ENCODE peak calls at places on chromosomes 4 and X, in seven cellular contexts. P, B, Y, O, V, Q and I are unnamed samples.

GRCh38 chrX:28120076-28120475 is 138.8 kb upstream of the DCAF8L1 start:
- DNase-seq in P (no peak), B (no peak), Y (no peak), O (no peak), V (no peak), Q (no peak), I (no peak)

GRCh38 chr4:86664959-86665358 is 70.8 kb downstream of the PTPN13 start:
- DNase-seq in P (no peak), B (no peak), Y (no peak), O (peak), V (no peak), Q (no peak), I (no peak)

GRCh38 chrX:154434394-154435168 is 2.4 kb upstream of the GDI1 start:
- DNase-seq in P (no peak), B (no peak), Y (no peak), O (no peak), V (no peak), Q (no peak), I (no peak)

GRCh38 chrX:45755719-45756118 is 555.0 kb upstream of the DIPK2B start:
- DNase-seq in P (no peak), B (no peak), Y (no peak), O (no peak), V (no peak), Q (no peak), I (no peak)

GRCh38 chr4:75345436-75345835 is 168.8 kb downstream of the RCHY1 start:
- DNase-seq in P (no peak), B (no peak), Y (no peak), O (no peak), V (no peak), Q (no peak), I (no peak)

GRCh38 chr4:108036252-108036651 is 46.6 kb downstream of the HADH start:
- DNase-seq in P (no peak), B (no peak), Y (peak), O (no peak), V (no peak), Q (peak), I (no peak)

GRCh38 chr4:159016527-159017137 is 86.2 kb upstream of the RAPGEF2 start:
- DNase-seq in P (no peak), B (no peak), Y (peak), O (no peak), V (no peak), Q (peak), I (no peak)

GRCh38 chrX:153065389-153065788 is 6.9 kb upstream of the PNMA6A start:
- DNase-seq in P (no peak), B (no peak), Y (no peak), O (no peak), V (no peak), Q (no peak), I (no peak)

GRCh38 chr4:32140636-32141035 is 1420.5 kb downstream of the PCDH7 start:
- DNase-seq in P (no peak), B (no peak), Y (no peak), O (peak), V (no peak), Q (no peak), I (no peak)

GRCh38 chr4:175419120-175419774 is 392.8 kb downstream of the GPM6A start:
- DNase-seq in P (no peak), B (no peak), Y (no peak), O (peak), V (no peak), Q (no peak), I (no peak)

GRCh38 chr4:16268290-16268689 is 42.0 kb upstream of the TAPT1 start:
- DNase-seq in P (no peak), B (no peak), Y (no peak), O (no peak), V (no peak), Q (no peak), I (no peak)

GRCh38 chr4:16267639-16268038 is 41.4 kb upstream of the TAPT1 start:
- DNase-seq in P (no peak), B (no peak), Y (no peak), O (no peak), V (no peak), Q (no peak), I (no peak)

GRCh38 chr4:16269742-16270522 is 43.7 kb upstream of the TAPT1 start:
- DNase-seq in P (peak), B (no peak), Y (no peak), O (peak), V (no peak), Q (no peak), I (no peak)

GRCh38 chr4:16265820-16266219 is 39.5 kb upstream of the TAPT1 start:
- DNase-seq in P (no peak), B (no peak), Y (no peak), O (no peak), V (no peak), Q (no peak), I (no peak)

GRCh38 chr4:16270654-16271328 is 44.5 kb upstream of the TAPT1 start:
- DNase-seq in P (no peak), B (no peak), Y (no peak), O (no peak), V (no peak), Q (no peak), I (no peak)
- TF ChIP-seq CTCF in P (peak), B (no peak), Y (no peak), O (peak), V (no peak), Q (no peak), I (no peak)

GRCh38 chr4:102295153-102295862 is 50.0 kb downstream of the SLC39A8 start:
- DNase-seq in P (peak), B (peak), Y (no peak), O (no peak), V (no peak), Q (no peak), I (peak)

GRCh38 chr4:102301167-102301566 is 44.1 kb downstream of the SLC39A8 start:
- DNase-seq in P (no peak), B (no peak), Y (no peak), O (no peak), V (no peak), Q (no peak), I (no peak)

GRCh38 chr4:102302762-102303161 is 42.5 kb downstream of the SLC39A8 start:
- DNase-seq in P (no peak), B (no peak), Y (no peak), O (no peak), V (no peak), Q (no peak), I (no peak)

GRCh38 chr4:102299302-102299701 is 46.0 kb downstream of the SLC39A8 start:
- DNase-seq in P (no peak), B (no peak), Y (no peak), O (no peak), V (no peak), Q (no peak), I (no peak)

GRCh38 chr4:102299708-102300107 is 45.6 kb downstream of the SLC39A8 start:
- DNase-seq in P (peak), B (no peak), Y (peak), O (peak), V (peak), Q (peak), I (no peak)
- TF ChIP-seq CTCF in P (peak), B (peak), Y (peak), O (peak), V (peak), Q (peak), I (no peak)

DNA sequence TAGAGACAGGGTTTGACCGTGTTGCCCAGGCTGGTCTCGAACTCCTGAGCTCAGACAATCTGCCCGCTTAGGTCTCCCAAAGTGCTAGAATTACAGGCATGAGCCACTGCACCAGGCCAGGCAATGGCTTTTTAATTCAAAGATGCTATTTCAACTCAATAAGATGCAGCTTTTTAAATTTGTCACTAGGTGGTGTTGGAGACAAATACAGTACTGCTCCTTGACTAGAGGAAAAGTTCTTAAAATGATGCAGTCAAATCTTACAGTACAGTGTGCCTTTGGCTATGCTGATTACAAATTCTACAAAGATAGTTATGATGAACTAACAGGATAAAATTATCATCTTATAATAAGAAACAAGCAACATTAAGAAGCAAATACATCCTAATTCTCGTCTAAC is 441.1 kb downstream of the KCNIP4 start:
- DNase-seq in P (no peak), B (no peak), Y (no peak), O (peak), V (no peak), Q (no peak), I (no peak)
- TF ChIP-seq CTCF in P (no peak), B (no peak), Y (peak), O (peak), V (no peak), Q (no peak), I (no peak)

DNA sequence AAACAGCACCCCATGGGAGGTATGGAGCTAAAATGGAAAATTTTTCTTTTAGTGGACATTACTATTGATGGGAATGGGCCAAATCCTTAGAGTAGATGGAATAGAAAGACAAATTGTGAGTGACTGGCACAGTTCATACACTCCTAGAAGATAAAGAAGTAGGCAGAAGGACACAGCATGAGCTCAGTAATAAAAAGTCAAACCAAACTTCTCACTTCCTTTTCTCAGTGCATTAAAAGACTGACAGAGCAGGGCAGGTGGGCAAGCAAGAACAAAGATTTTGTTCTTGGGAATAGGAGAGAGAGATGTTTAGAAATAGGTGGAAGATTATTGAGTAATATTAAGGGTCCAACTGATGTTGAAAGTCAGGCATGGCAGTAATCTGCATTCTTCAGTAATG is 132.5 kb downstream of the ATP10D start:
- DNase-seq in P (no peak), B (no peak), Y (peak), O (no peak), V (no peak), Q (peak), I (no peak)
- TF ChIP-seq CTCF in P (no peak), B (no peak), Y (no peak), O (no peak), V (no peak), Q (no peak), I (no peak)

DNA sequence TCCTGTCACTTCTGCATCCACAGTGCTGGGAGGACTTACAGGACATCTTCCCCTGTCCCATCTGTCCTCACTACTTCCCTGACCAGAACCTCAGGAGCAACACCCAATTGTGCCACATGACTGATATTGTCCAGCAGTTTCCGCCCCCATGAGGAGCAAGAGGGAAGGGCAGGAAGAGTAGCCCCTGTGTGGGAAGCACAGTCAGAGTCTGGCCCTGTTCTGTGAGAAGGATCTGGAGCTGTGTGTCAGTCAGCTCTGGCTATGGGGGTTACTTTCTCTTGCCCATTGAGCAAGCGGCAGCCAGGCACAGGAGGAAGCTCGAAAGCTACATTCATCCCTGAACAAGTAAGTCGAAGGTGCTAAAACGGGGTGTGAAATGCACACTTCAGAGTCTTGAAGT is 14.8 kb upstream of the TRIM60 start:
- DNase-seq in P (no peak), B (no peak), Y (no peak), O (no peak), V (no peak), Q (no peak), I (no peak)
- TF ChIP-seq CTCF in P (no peak), B (no peak), Y (no peak), O (peak), V (no peak), Q (no peak), I (no peak)

DNA sequence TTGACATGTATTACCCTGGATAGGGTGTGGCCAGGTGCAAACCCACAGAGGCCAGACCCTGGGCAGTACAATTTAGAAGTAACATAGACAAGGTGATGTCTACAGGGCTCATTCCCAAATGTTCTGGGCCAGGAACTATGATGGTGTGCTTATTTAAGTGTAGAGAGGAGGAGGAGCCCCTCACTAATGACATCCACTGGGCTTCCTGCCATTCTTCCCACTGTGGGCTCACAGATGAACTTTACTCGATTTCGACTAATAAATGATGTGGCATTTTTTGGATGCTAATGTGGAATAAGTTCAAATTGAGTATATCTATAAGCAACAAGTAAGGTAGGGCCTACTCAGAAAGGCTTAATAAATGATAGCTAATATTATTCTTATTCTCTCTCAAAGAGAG is 280.9 kb upstream of the BOD1L1 start:
- DNase-seq in P (no peak), B (no peak), Y (no peak), O (no peak), V (no peak), Q (no peak), I (no peak)
- TF ChIP-seq CTCF in P (no peak), B (no peak), Y (no peak), O (no peak), V (no peak), Q (no peak), I (no peak)

DNA sequence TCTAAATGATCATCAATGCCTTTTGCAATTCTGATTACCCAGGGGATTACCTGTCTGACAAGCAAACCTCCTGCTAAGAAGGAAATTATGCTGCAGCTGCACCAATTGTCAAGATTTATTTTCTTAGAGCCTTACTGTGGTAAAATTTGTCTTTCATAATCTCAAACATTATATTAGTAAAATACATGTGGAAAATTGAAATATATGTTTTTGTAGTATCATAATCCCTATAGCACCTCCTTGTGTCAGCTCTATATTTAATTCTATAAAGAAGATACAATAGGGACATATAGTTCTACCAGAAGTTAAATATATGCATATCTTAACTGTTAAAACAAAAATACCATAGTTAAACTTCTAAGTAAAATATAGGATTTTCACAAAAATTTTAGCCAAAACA is 655.6 kb upstream of the PCDH10 start:
- DNase-seq in P (no peak), B (no peak), Y (no peak), O (no peak), V (no peak), Q (no peak), I (no peak)
- TF ChIP-seq CTCF in P (no peak), B (no peak), Y (no peak), O (no peak), V (no peak), Q (no peak), I (no peak)